ENCODE peak calls at places on chromosomes 13 and 19, in four cellular contexts. R is K562, V is GM12891, W is GM12878. M is an unnamed sample.

GRCh38 chr19:34494601-34495000 is 13.0 kb downstream of the WTIP start:
- DNase-seq in R (no peak), V (no peak), W (no peak), M (no peak)

GRCh38 chr13:104024416-104025170 is 958.4 kb upstream of the SLC10A2 start:
- DNase-seq in R (no peak), V (no peak), W (no peak), M (no peak)

GRCh38 chr13:50594276-50594970 is 249.1 kb downstream of the DLEU7 start:
- DNase-seq in R (no peak), V (peak; percentile 25), W (peak; percentile 79), M (no peak)

GRCh38 chr19:11587302-11587972 is 9.8 kb upstream of the ZNF627 start:
- DNase-seq in R (peak; percentile 77), V (peak; percentile 62), W (no peak), M (peak; percentile 78)

GRCh38 chr19:3387645-3388589 is 21.5 kb downstream of the NFIC start:
- DNase-seq in R (no peak), V (no peak), W (no peak), M (no peak)

GRCh38 chr19:2039082-2039958 is 11.7 kb downstream of the MKNK2 start:
- DNase-seq in R (peak; percentile 31), V (no peak), W (no peak), M (no peak)

GRCh38 chr19:1967087-1967608 is 26.2 kb downstream of the CSNK1G2 start:
- DNase-seq in R (no peak), V (no peak), W (no peak), M (no peak)

GRCh38 chr19:14091086-14091884 is 734 bp upstream of the SAMD1 start:
- DNase-seq in R (peak; percentile 88), V (peak; percentile 87), W (no peak), M (peak; percentile 67)

GRCh38 chr13:28719656-28720055 is 886 bp upstream of the SLC46A3 start:
- DNase-seq in R (no peak), V (no peak), W (no peak), M (no peak)

GRCh38 chr13:25213716-25214115 is 41.6 kb upstream of the AMER2 start:
- DNase-seq in R (no peak), V (no peak), W (no peak), M (no peak)

GRCh38 chr19:38663156-38663651 is 15.8 kb downstream of the ACTN4 start:
- DNase-seq in R (no peak), V (no peak), W (no peak), M (no peak)

GRCh38 chr19:41570639-41571112 is 5.3 kb upstream of the CEACAM21 start:
- DNase-seq in R (peak; percentile 78), V (peak; percentile 56), W (no peak), M (peak; percentile 58)

GRCh38 chr19:44430956-44431355 is 17.3 kb downstream of the ZNF229 start:
- DNase-seq in R (no peak), V (no peak), W (no peak), M (no peak)

GRCh38 chr19:46728693-46729339 is 11.9 kb upstream of the PRKD2 start:
- DNase-seq in R (peak; percentile 86), V (peak; percentile 98), W (no peak), M (peak; percentile 56)

GRCh38 chr13:99315186-99315585 is 8.0 kb upstream of the GPR183 start:
- DNase-seq in R (no peak), V (no peak), W (no peak), M (no peak)

GRCh38 chr19:15252398-15253018 is 20.3 kb upstream of the EPHX3 start:
- DNase-seq in R (no peak), V (no peak), W (no peak), M (no peak)

GRCh38 chr13:40434516-40435397 is 231.7 kb downstream of the FOXO1 start:
- DNase-seq in R (no peak), V (no peak), W (no peak), M (no peak)

GRCh38 chr19:6412111-6412999 is 12.3 kb downstream of the KHSRP start:
- DNase-seq in R (peak; percentile 66), V (peak; percentile 69), W (no peak), M (no peak)

GRCh38 chr13:20340759-20341161 is 108.6 kb upstream of the GJB6 start:
- DNase-seq in R (no peak), V (no peak), W (no peak), M (no peak)

GRCh38 chr13:98252931-98253470 is 75.9 kb upstream of the RNF113B start:
- DNase-seq in R (no peak), V (no peak), W (no peak), M (no peak)

DNA sequence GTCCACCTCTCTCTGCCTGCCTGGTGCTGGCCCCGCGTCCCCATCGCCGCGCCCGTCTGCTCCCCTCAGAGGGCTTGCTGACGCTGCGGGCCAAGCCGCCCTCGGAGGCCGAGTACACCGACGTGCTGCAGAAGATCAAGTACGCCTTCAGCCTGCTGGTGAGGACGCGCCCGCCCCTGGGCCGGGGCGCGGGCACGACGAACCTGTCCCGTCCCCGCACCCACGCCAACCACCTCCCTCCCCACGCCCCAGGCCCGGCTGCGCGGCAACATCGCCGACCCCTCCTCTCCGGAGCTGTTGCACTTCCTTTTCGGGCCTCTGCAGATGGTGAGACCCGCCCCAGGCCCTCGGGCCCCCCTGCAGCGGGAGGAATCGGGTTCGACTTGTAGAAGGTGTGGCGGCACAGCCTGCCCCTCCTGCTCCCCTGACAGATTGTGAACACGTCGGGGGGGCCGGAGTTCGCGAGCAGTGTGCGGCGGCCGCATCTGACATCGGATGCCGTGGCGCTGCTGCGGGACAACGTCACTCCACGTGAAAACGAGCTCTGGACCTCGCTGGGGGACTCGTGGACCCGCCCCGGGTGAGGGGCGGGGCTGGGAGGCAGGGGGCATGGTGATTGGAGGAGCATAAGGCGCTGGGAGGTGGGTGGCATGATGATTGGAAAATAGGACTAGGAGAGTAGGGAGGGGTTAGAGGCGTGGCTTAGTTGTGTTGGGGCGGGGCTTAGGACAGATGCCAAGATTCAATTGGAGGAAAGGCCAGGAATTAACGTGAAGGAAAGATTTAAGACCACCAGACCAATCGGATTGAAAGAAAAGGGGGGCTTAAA is 6.6 kb downstream of the EPS8L1 start:
- DNase-seq in R (no peak), V (no peak), W (no peak), M (no peak)
- TF ChIP-seq SPI1 in R (no peak), V (no peak), W (no peak), M (no peak)

GRCh38 chr19:55467236-55468053 is 2.9 kb upstream of the C19orf85 start:
- DNase-seq in R (peak; percentile 81), V (peak; percentile 89), W (no peak), M (no peak)
- TF ChIP-seq SPI1 in R (peak; percentile 17), V (no peak), W (no peak), M (no peak)

DNA sequence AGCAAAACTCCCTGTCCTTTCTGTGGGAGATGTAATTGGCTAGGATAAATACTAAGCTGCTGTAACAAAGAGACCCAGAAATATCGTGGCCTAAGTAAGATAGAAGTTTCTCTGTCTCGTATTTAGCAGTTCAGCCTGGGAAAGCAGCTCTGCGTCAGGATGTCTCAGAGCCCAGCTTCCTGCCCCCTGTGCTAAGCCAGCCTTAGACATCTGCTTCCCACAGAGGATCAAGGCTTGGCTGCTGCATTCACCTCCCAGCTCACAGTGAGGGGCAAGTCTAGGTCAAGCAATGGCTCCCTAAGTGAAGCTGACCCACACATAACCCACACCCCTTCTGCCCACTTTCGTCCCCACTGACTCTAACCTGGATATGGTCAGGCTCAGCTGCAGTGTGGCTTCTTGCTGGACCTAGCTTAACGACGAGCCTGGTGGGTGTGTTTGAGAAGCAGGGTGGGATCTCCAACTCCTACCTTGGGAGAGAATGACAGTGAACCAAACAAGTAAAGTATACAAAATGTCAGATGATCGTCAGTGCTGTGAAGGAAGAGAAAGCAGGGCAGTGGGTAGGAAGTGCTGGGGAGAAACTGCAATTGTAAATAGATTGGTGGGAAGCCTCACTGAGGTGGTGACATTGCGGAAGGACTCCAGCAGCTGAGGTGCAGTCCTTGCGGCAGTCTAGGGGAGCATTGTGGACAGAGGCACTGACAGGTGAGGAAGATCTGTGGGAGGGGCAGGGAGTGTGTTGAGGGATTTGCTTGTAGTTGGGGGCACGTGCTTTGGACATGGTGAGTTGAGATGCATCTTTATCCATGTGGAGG is 82.9 kb downstream of the TNFRSF19 start:
- DNase-seq in R (no peak), V (no peak), W (no peak), M (no peak)
- TF ChIP-seq SPI1 in R (no peak), V (no peak), W (no peak), M (no peak)

DNA sequence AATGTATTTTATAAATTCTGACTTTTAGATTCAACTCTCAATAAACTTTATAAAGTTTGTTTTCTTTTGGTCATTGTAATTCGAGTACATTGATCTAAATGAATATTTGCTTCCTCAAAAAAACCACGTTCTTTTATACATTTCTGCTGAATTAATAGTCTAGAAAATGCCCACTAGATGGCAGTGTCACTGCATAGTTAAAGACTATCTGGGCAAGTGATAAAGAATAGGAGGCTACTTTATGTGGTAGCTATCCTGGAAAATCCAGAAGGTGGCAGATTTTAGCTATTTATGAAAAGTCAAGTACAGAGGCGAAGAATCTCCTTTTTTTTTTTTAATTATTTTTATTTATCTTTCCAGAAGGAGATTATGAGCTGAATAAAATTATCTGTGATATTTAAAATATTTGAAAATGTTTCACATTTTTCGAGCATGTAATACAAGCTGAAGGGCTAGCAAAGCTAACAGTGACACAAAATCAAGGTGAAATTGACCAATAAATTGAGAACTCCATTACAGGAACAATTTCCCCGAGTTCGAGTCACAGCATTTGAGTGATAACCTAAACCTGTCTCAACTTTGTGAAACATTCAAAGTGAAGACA is 221.8 kb downstream of the OLFM4 start:
- DNase-seq in R (peak; percentile 31), V (no peak), W (peak; percentile 15), M (peak; percentile 73)
- TF ChIP-seq SPI1 in R (no peak), V (no peak), W (no peak), M (no peak)

DNA sequence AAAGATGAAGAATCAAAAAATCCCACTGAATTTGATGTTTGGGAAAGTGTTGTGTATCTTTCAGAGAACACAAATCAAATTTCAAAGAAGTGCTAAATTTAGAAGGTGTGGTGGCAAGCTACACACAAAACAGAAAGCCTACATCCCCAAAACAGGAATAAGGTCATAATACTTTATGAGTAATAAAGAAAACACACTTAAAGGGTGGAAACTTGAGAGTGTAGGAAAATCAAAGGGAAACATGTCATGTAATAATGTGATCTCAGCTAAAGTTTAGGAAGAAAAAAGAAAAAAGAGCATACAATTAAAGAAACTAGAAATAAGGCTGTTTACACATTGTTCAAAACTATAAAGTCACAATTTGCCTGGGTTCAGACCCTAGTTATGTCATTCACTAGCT is 668.7 kb downstream of the PCDH17 start:
- DNase-seq in R (no peak), V (no peak), W (no peak), M (no peak)
- TF ChIP-seq SPI1 in R (no peak), V (no peak), W (no peak), M (no peak)

DNA sequence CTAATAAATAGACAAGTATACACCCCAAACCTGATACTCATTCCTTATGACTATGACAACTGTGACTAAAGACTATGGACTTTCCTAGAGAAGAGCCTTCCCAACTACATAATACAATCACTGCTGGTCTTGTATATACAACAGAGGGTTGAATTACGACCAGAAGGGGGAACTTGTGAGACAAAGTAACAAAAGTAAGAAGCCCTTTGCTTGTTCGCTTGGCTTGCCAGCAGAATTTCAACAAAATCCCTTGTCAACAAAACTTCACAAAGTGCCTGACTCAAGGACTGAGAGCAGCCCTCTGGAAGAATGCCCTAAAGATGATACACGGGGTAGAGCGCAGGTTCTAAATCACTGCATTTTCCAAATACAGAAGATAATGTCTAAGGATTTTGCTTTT is 99.4 kb downstream of the WASF3 start:
- DNase-seq in R (no peak), V (no peak), W (no peak), M (no peak)
- TF ChIP-seq SPI1 in R (no peak), V (no peak), W (no peak), M (no peak)

GRCh38 chr19:45676851-45677263 is 8.8 kb downstream of the GIPR start:
- DNase-seq in R (no peak), V (no peak), W (no peak), M (no peak)
- TF ChIP-seq SPI1 in R (no peak), V (peak; percentile 36), W (no peak), M (no peak)

GRCh38 chr13:41458187-41458938 is 1.0 kb downstream of the RGCC start:
- DNase-seq in R (peak; percentile 36), V (no peak), W (no peak), M (no peak)
- TF ChIP-seq SPI1 in R (no peak), V (no peak), W (no peak), M (no peak)

GRCh38 chr19:28425431-28425931 is 787.5 kb downstream of the UQCRFS1 start:
- DNase-seq in R (no peak), V (no peak), W (no peak), M (no peak)
- TF ChIP-seq SPI1 in R (no peak), V (no peak), W (no peak), M (no peak)

M was measured in HL-60.